ENCODE peak calls at places on chromosome 17, in eight cellular contexts. Q is stimulated activated naive CD4-positive, alpha-beta T cell; L is NCI-H748 treated with DMSO at 0.1 percent for 48 hours; Z is stimulated activated CD8-positive, alpha-beta memory T cell treated with anti-CD3 and anti-CD28 coated beads, Interleukin-15, amount 100 ng/mL, for 1 hour; O is stimulated activated CD4-positive, alpha-beta T cell treated with anti-CD3 and anti-CD28 coated beads, Interleukin-1b, Interleukin-23, amount 100 ng/mL, for 4 hours; P is suprapubic skin; W is B cell; M is SHP77 treated with DMSO at 0.1 percent for 48 hours. D is an unnamed sample.

GRCh38 chr17:6948562-6948961 is 47.3 kb upstream of the ALOX12 start:
- DNase-seq in O (no peak), W (no peak), M (no peak), Z (no peak), P (no peak), Q (no peak), L (no peak), D (no peak)

GRCh38 chr17:15651583-15652110 is 32.1 kb upstream of the FBXW10B start:
- DNase-seq in Q (no peak), L (peak), M (peak), W (no peak), O (no peak), P (peak), Z (no peak), D (no peak)

GRCh38 chr17:56887552-56888467 is 26.0 kb downstream of the TRIM25 start:
- DNase-seq in Q (no peak), M (no peak), O (no peak), Z (no peak), W (no peak), P (no peak), L (no peak), D (no peak)

GRCh38 chr17:300881-301280 is 51.7 kb downstream of the RPH3AL start:
- DNase-seq in P (no peak), W (no peak), M (no peak), Z (no peak), L (no peak), Q (no peak), O (no peak), D (no peak)

GRCh38 chr17:75457047-75457654 is 716 bp downstream of the TMEM94 start:
- DNase-seq in M (peak), Z (no peak), P (no peak), Q (no peak), O (peak), L (peak), W (peak), D (no peak)

GRCh38 chr17:13581925-13582324 is 19.8 kb downstream of the HS3ST3A1 start:
- DNase-seq in Z (no peak), P (no peak), M (no peak), O (no peak), Q (no peak), L (no peak), W (no peak), D (no peak)

GRCh38 chr17:61805399-61805798 is 57.9 kb downstream of the BRIP1 start:
- DNase-seq in W (no peak), Z (no peak), L (no peak), Q (no peak), O (no peak), M (no peak), P (no peak), D (no peak)

GRCh38 chr17:77619326-77619725 is 339.2 kb upstream of the TNRC6C start:
- DNase-seq in W (no peak), L (no peak), O (no peak), Z (no peak), P (no peak), Q (no peak), M (no peak), D (no peak)

GRCh38 chr17:40023590-40024292 is 8.5 kb downstream of the CSF3 start:
- DNase-seq in P (no peak), Q (no peak), W (no peak), Z (no peak), M (no peak), O (no peak), L (no peak), D (no peak)

GRCh38 chr17:57269598-57270255 is 13.4 kb downstream of the MSI2 start:
- DNase-seq in Q (no peak), Z (no peak), O (no peak), P (peak), L (no peak), W (no peak), M (no peak), D (no peak)

GRCh38 chr17:59510611-59511010 is 54.8 kb upstream of the DHX40 start:
- DNase-seq in P (no peak), M (no peak), Z (no peak), O (no peak), L (no peak), W (no peak), Q (no peak), D (no peak)

GRCh38 chr17:35735036-35735805 is 3.8 kb downstream of the RASL10B start:
- DNase-seq in O (no peak), P (no peak), Z (no peak), L (no peak), M (no peak), W (no peak), Q (no peak), D (no peak)

GRCh38 chr17:19262650-19263620 is 25.8 kb downstream of the EPN2 start:
- DNase-seq in O (no peak), L (no peak), W (no peak), Z (no peak), M (no peak), P (no peak), Q (no peak), D (no peak)

GRCh38 chr17:20071824-20072691 is 62.9 kb downstream of the SPECC1 start:
- DNase-seq in Q (no peak), M (no peak), P (no peak), O (no peak), Z (no peak), W (no peak), L (no peak), D (no peak)

GRCh38 chr17:72345536-72345935 is 224.7 kb downstream of the SOX9 start:
- DNase-seq in O (no peak), M (no peak), P (no peak), Z (no peak), L (no peak), Q (no peak), W (no peak), D (no peak)

GRCh38 chr17:69716571-69716970 is 302.1 kb downstream of the MAP2K6 start:
- DNase-seq in P (no peak), M (no peak), O (no peak), L (no peak), Z (no peak), W (no peak), Q (no peak), D (no peak)

GRCh38 chr17:33291248-33292183 is 1.6 kb downstream of the ASIC2 start:
- DNase-seq in P (peak), M (peak), W (no peak), O (no peak), Q (no peak), L (no peak), Z (no peak), D (no peak)

GRCh38 chr17:74605361-74605760 is 13.3 kb upstream of the CD300LD start:
- DNase-seq in Q (no peak), L (no peak), M (no peak), Z (no peak), P (no peak), O (no peak), W (no peak), D (no peak)

GRCh38 chr17:72399608-72400487 is 279.0 kb downstream of the SOX9 start:
- DNase-seq in P (no peak), W (no peak), Z (no peak), Q (no peak), O (no peak), L (peak), M (no peak), D (no peak)

GRCh38 chr17:48429638-48430586 is at the start of gene SKAP1:
- DNase-seq in O (peak), P (no peak), L (no peak), Z (no peak), W (peak), M (no peak), Q (peak), D (peak)

GRCh38 chr17:13550291-13550690 is 51.4 kb downstream of the HS3ST3A1 start:
- DNase-seq in Q (no peak), Z (no peak), W (no peak), O (no peak), M (no peak), P (no peak), L (no peak), D (no peak)

GRCh38 chr17:73099504-73099903 is 7.0 kb upstream of the SLC39A11 start:
- DNase-seq in M (no peak), P (no peak), W (no peak), Q (no peak), Z (no peak), O (no peak), L (no peak), D (no peak)

D was measured in effector CD8-positive, alpha-beta T cell.